ENCODE peak calls at places on chromosomes 1 and 21, in six cellular contexts. One of them, this sample, is unnamed.

GRCh38 chr1:201025571-201026002 is 2.1 kb upstream of the KIF21B start:
- DNase-seq in mucosa of descending colon: no peak
- DNase-seq in IMR-90: peak; percentile 79
- DNase-seq in AG09309: no peak
- DNase-seq in H7: peak; percentile 78
- DNase-seq in heart left ventricle: no peak
- DNase-seq in this sample: no peak

GRCh38 chr1:236108027-236108648 is 34.2 kb upstream of the GPR137B start:
- DNase-seq in mucosa of descending colon: no peak
- DNase-seq in IMR-90: no peak
- DNase-seq in AG09309: no peak
- DNase-seq in H7: no peak
- DNase-seq in heart left ventricle: no peak
- DNase-seq in this sample: no peak

GRCh38 chr1:71350805-71351204 is 270.0 kb upstream of the ZRANB2 start:
- DNase-seq in mucosa of descending colon: no peak
- DNase-seq in IMR-90: peak; percentile 42
- DNase-seq in AG09309: no peak
- DNase-seq in H7: no peak
- DNase-seq in heart left ventricle: no peak
- DNase-seq in this sample: peak; percentile 14

GRCh38 chr1:209375681-209376360 is 207.7 kb upstream of the CAMK1G start:
- DNase-seq in mucosa of descending colon: no peak
- DNase-seq in IMR-90: peak; percentile 71
- DNase-seq in AG09309: peak; percentile 17
- DNase-seq in H7: no peak
- DNase-seq in heart left ventricle: no peak
- DNase-seq in this sample: peak; percentile 37

GRCh38 chr1:151867321-151867720 is 13.8 kb upstream of the THEM5 start:
- DNase-seq in mucosa of descending colon: no peak
- DNase-seq in IMR-90: no peak
- DNase-seq in AG09309: no peak
- DNase-seq in H7: no peak
- DNase-seq in heart left ventricle: no peak
- DNase-seq in this sample: no peak

GRCh38 chr1:76291186-76291585 is 216.6 kb downstream of the ST6GALNAC3 start:
- DNase-seq in mucosa of descending colon: no peak
- DNase-seq in IMR-90: no peak
- DNase-seq in AG09309: no peak
- DNase-seq in H7: no peak
- DNase-seq in heart left ventricle: no peak
- DNase-seq in this sample: no peak

GRCh38 chr1:4626560-4627319 is 27.7 kb upstream of the AJAP1 start:
- DNase-seq in mucosa of descending colon: no peak
- DNase-seq in IMR-90: no peak
- DNase-seq in AG09309: no peak
- DNase-seq in H7: no peak
- DNase-seq in heart left ventricle: peak; percentile 29
- DNase-seq in this sample: no peak

GRCh38 chr21:41472769-41473548 is 35.0 kb downstream of the TMPRSS2 start:
- DNase-seq in mucosa of descending colon: no peak
- DNase-seq in IMR-90: no peak
- DNase-seq in AG09309: no peak
- DNase-seq in H7: no peak
- DNase-seq in heart left ventricle: no peak
- DNase-seq in this sample: no peak

GRCh38 chr1:227774051-227774720 is 39.0 kb downstream of the SNAP47 start:
- DNase-seq in mucosa of descending colon: no peak
- DNase-seq in IMR-90: no peak
- DNase-seq in AG09309: no peak
- DNase-seq in H7: peak; percentile 48
- DNase-seq in heart left ventricle: no peak
- DNase-seq in this sample: no peak

DNA sequence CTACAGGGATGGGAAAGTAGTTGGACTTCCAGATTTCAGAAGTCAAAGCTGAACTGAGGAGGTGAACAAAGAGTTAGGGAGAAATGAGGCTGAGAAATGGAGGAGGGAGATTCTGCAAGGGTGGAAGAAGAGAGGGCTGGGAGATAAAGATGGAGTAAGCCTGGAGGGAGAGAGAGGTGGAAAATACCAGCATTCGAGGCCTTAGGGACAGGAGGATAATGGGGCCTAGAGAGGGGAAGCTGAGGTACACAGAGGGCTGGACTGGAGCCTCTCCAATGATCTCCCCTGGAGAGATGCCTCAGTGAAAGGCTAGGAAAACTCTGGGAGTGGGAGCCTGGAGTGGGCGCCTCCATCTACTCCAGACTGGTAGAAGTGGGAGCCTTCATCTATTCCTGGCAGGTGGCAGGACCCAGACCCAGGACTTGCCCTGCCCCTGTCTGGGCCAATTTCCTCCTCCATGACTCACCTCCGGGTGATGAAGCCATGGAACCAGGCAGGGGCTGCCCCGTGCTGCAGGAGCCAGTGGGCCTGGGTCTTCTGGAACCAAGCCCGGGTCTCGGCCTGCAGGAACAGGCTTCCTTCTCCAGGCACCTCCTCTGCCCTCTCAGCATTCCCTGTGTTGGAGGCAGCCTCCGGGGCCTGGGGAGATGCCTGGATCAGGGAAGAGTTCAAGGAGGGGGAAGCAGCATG is 1.9 kb downstream of the SH2D2A start:
- DNase-seq in mucosa of descending colon: peak; percentile 39
- DNase-seq in IMR-90: no peak
- DNase-seq in AG09309: no peak
- DNase-seq in H7: peak; percentile 43
- DNase-seq in heart left ventricle: no peak
- DNase-seq in this sample: no peak
- H3K4me3 ChIP-seq in mucosa of descending colon: no peak overlapping the region
- H3K4me3 ChIP-seq in IMR-90: no peak overlapping the region
- H3K4me3 ChIP-seq in AG09309: no peak overlapping the region
- H3K4me3 ChIP-seq in H7: no peak overlapping the region
- H3K4me3 ChIP-seq in heart left ventricle: peak overlapping the region; percentile 49
- H3K4me3 ChIP-seq in this sample: no peak overlapping the region

GRCh38 chr21:45225741-45226327 is 61.9 kb downstream of the POFUT2 start:
- DNase-seq in mucosa of descending colon: no peak
- DNase-seq in IMR-90: no peak
- DNase-seq in AG09309: no peak
- DNase-seq in H7: peak; percentile 17
- DNase-seq in heart left ventricle: no peak
- DNase-seq in this sample: no peak

GRCh38 chr21:45223236-45223992 is 64.3 kb downstream of the POFUT2 start:
- DNase-seq in mucosa of descending colon: no peak
- DNase-seq in IMR-90: no peak
- DNase-seq in AG09309: no peak
- DNase-seq in H7: peak; percentile 33
- DNase-seq in heart left ventricle: no peak
- DNase-seq in this sample: no peak

GRCh38 chr21:45224189-45224938 is 63.3 kb downstream of the POFUT2 start:
- DNase-seq in mucosa of descending colon: no peak
- DNase-seq in IMR-90: peak; percentile 52
- DNase-seq in AG09309: no peak
- DNase-seq in H7: peak; percentile 70
- DNase-seq in heart left ventricle: no peak
- DNase-seq in this sample: no peak

GRCh38 chr21:45226540-45227326 is 61.0 kb downstream of the POFUT2 start:
- DNase-seq in mucosa of descending colon: no peak
- DNase-seq in IMR-90: peak; percentile 44
- DNase-seq in AG09309: no peak
- DNase-seq in H7: peak; percentile 30
- DNase-seq in heart left ventricle: no peak
- DNase-seq in this sample: no peak

DNA sequence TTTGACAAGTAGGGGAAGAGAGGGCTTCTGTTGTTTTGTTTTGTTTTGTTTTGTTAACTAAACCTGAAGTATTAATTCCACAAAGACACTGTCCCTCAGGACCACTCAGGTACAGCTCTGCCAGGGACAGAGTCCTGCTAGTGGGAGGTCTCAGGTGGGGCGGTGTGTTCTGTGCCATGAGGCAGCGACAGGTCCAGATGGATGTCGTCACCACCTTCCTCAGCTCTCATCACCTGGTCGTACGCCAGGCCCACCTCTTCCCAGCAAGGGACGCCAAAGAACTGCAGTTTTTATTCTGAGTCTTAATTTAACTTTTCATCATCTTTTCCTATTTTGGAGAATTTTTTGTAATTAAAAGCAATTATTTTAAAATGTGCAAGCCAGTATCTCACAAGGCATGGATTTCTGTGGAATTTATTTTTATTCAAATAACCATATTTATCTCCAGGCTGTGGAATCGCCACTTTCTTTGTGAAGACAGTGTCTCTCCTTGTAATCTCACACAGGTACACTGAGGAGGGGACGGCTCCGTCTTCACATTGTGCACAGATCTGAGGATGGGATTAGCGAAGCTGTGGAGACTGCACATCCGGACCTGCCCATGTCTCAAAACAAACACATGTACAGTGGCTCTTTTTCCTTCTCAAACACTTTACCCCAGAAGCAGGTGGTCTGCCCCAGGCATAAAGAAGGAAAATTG is 62.5 kb downstream of the POFUT2 start:
- DNase-seq in mucosa of descending colon: no peak
- DNase-seq in IMR-90: no peak
- DNase-seq in AG09309: no peak
- DNase-seq in H7: peak; percentile 31
- DNase-seq in heart left ventricle: no peak
- DNase-seq in this sample: no peak
- H3K4me3 ChIP-seq in mucosa of descending colon: no peak overlapping the region
- H3K4me3 ChIP-seq in IMR-90: no peak overlapping the region
- H3K4me3 ChIP-seq in AG09309: no peak overlapping the region
- H3K4me3 ChIP-seq in H7: no peak overlapping the region
- H3K4me3 ChIP-seq in heart left ventricle: no peak overlapping the region
- H3K4me3 ChIP-seq in this sample: no peak overlapping the region

DNA sequence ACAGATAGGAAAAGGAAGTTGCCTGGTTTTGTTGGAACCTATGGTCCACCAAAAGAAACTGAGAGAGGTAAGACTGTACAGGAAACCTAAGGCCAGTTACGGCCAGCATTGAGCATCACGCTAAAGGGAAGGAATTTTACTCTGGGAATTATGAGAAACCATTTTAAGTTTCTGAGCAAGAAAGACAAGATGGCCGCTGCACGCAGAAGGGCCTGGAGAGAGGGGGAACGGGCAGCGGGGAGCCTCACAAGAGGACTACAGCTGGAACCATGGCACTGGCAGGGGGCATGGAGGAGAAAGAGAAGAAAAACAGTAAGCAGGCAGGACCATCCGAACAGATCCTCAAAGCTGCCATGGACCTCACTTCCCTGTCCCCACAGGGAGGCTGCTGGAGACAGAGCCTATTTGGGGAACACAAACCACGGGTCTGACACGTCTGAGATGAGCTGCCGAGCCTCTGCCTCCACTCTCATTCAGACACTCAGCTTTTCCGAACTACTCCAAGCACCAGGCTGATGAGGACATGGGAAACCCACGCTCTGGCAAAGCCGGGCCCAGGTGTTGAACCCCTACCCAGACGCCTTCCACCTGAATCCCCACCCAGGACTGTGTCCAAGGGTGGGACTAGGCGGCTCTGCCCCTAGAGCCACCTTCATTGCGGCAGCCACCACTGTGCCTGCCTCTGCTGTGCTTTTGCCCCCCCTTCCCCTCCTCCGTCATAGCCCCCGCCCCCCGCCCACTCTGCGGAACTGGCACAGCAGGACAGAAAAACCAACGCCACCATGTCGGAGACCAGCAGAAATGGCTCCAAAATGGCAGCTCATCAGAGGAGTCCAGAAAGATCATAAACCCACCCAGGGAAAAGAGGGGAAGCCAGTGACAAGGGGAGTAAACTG is 69.0 kb downstream of the CD46 start:
- DNase-seq in mucosa of descending colon: no peak
- DNase-seq in IMR-90: no peak
- DNase-seq in AG09309: no peak
- DNase-seq in H7: no peak
- DNase-seq in heart left ventricle: no peak
- DNase-seq in this sample: no peak
- H3K4me3 ChIP-seq in mucosa of descending colon: no peak overlapping the region
- H3K4me3 ChIP-seq in IMR-90: no peak overlapping the region
- H3K4me3 ChIP-seq in AG09309: no peak overlapping the region
- H3K4me3 ChIP-seq in H7: no peak overlapping the region
- H3K4me3 ChIP-seq in heart left ventricle: peak overlapping the region; percentile 75
- H3K4me3 ChIP-seq in this sample: no peak overlapping the region

DNA sequence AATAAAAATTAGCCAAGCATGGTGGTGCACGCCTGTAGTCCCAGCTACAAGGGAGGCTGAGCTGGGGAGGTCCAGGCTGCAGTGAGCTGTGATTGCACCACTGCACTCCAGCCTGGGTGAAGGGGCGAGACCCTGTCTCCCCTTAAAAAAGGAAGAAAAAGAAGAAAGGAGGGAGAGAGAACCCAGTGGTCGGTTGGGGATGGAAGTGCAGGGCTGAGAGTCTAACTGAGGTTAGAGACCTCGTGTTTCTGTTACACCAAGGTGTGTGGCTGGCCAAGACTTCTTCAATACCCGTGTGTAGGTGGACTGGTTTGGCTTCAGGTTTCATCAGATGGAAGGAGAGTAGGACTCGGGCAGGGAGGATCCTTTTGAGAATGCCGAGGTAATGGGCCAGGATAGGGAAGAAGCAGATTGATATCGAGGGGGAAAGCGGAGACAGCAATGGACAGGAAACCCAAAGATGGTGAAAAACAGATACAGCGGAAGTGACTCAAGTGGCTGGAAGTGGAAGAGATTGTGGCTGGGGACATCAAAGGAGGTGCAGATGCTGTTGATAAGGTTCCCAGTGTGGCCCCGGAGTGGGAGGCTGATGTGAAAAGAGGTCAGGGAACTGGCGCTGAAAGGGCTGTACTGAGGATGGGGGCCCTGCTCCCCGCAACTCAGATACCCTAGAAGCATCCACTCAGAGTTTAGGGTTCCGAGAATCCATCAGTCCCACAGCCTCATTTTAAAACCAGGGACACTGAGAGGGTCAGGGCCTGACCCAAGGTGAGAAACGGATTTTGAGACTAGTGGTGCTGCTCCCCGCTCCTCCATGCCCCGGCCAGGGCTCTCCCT is 681 bp upstream of the UBXN10 start:
- DNase-seq in mucosa of descending colon: no peak
- DNase-seq in IMR-90: no peak
- DNase-seq in AG09309: no peak
- DNase-seq in H7: no peak
- DNase-seq in heart left ventricle: no peak
- DNase-seq in this sample: no peak
- H3K4me3 ChIP-seq in mucosa of descending colon: peak overlapping the region; percentile 14
- H3K4me3 ChIP-seq in IMR-90: no peak overlapping the region
- H3K4me3 ChIP-seq in AG09309: no peak overlapping the region
- H3K4me3 ChIP-seq in H7: peak overlapping the region; percentile 61
- H3K4me3 ChIP-seq in heart left ventricle: peak overlapping the region; percentile 66
- H3K4me3 ChIP-seq in this sample: no peak overlapping the region

GRCh38 chr1:221069178-221069903 is 190.1 kb downstream of the HLX start:
- DNase-seq in mucosa of descending colon: no peak
- DNase-seq in IMR-90: no peak
- DNase-seq in AG09309: no peak
- DNase-seq in H7: no peak
- DNase-seq in heart left ventricle: no peak
- DNase-seq in this sample: no peak

GRCh38 chr1:221063651-221064050 is 184.4 kb downstream of the HLX start:
- DNase-seq in mucosa of descending colon: no peak
- DNase-seq in IMR-90: no peak
- DNase-seq in AG09309: no peak
- DNase-seq in H7: no peak
- DNase-seq in heart left ventricle: no peak
- DNase-seq in this sample: no peak
- H3K4me3 ChIP-seq in mucosa of descending colon: no peak overlapping the region
- H3K4me3 ChIP-seq in IMR-90: no peak overlapping the region
- H3K4me3 ChIP-seq in AG09309: no peak overlapping the region
- H3K4me3 ChIP-seq in H7: no peak overlapping the region
- H3K4me3 ChIP-seq in heart left ventricle: no peak overlapping the region
- H3K4me3 ChIP-seq in this sample: no peak overlapping the region

This sample was measured in foreskin fibroblast.